ENCODE peak calls at places on chromosome 1, in six cellular contexts. Z is endothelial cell of umbilical vein; G is hepatocyte; X is CD8-positive, alpha-beta T cell; D is CD8-positive, alpha-beta memory T cell; Y is kidney. I is an unnamed sample.

GRCh38 chr1:36705629-36706028 is 222.9 kb upstream of the CSF3R start:
- DNase-seq in Z (no peak), G (no peak), X (no peak), D (no peak), Y (no peak), I (no peak)

GRCh38 chr1:59604191-59604590 is 210.6 kb upstream of the HOOK1 start:
- DNase-seq in Z (no peak), G (no peak), X (no peak), D (no peak), Y (no peak), I (no peak)

GRCh38 chr1:99956755-99957154 is 13.0 kb upstream of the SLC35A3 start:
- DNase-seq in Z (peak; percentile 82), G (no peak), X (no peak), D (no peak), Y (no peak), I (no peak)

GRCh38 chr1:30942326-30942978 is 33.9 kb upstream of the SDC3 start:
- DNase-seq in Z (peak; percentile 75), G (no peak), X (no peak), D (no peak), Y (no peak), I (no peak)

GRCh38 chr1:66624412-66625060 is 90.6 kb downstream of the SGIP1 start:
- DNase-seq in Z (peak; percentile 74), G (no peak), X (no peak), D (no peak), Y (no peak), I (no peak)

GRCh38 chr1:89142160-89142559 is 16.2 kb upstream of the GBP2 start:
- DNase-seq in Z (no peak), G (no peak), X (no peak), D (no peak), Y (no peak), I (no peak)

GRCh38 chr1:224747578-224747977 is 131.5 kb downstream of the CNIH3 start:
- DNase-seq in Z (no peak), G (peak; percentile 13), X (no peak), D (no peak), Y (no peak), I (no peak)

GRCh38 chr1:41365772-41366427 is 4.7 kb downstream of the FOXO6 start:
- DNase-seq in Z (no peak), G (no peak), X (no peak), D (peak; percentile 32), Y (no peak), I (no peak)

GRCh38 chr1:33152685-33153432 is 29.0 kb downstream of the TRIM62 start:
- DNase-seq in Z (no peak), G (no peak), X (no peak), D (no peak), Y (peak; percentile 92), I (peak; percentile 88)

GRCh38 chr1:204578867-204579664 is 62.9 kb downstream of the MDM4 start:
- DNase-seq in Z (no peak), G (no peak), X (no peak), D (no peak), Y (no peak), I (peak; percentile 38)

GRCh38 chr1:184748767-184749166 is 5.9 kb downstream of the EDEM3 start:
- DNase-seq in Z (no peak), G (no peak), X (no peak), D (no peak), Y (no peak), I (no peak)

GRCh38 chr1:202151045-202151444 is 6.5 kb upstream of the ARL8A start:
- DNase-seq in Z (no peak), G (no peak), X (no peak), D (no peak), Y (no peak), I (no peak)

GRCh38 chr1:160205974-160206369 is 788 bp downstream of the PEA15 start:
- DNase-seq in Z (peak; percentile 58), G (peak; percentile 63), X (peak; percentile 26), D (peak; percentile 44), Y (peak; percentile 82), I (peak; percentile 53)

GRCh38 chr1:206633708-206634121 is 1.6 kb upstream of the DYRK3 start:
- DNase-seq in Z (no peak), G (peak; percentile 54), X (no peak), D (no peak), Y (no peak), I (no peak)

GRCh38 chr1:107926436-107927080 is 38.4 kb downstream of the VAV3 start:
- DNase-seq in Z (no peak), G (no peak), X (no peak), D (no peak), Y (no peak), I (no peak)

GRCh38 chr1:160081261-160081936 is at the start of gene KCNJ9:
- DNase-seq in Z (no peak), G (no peak), X (no peak), D (no peak), Y (peak; percentile 46), I (no peak)

GRCh38 chr1:29415156-29415830 is 179.0 kb downstream of the PTPRU start:
- DNase-seq in Z (no peak), G (no peak), X (no peak), D (no peak), Y (no peak), I (no peak)

GRCh38 chr1:26950602-26951001 is 9.7 kb downstream of the KDF1 start:
- DNase-seq in Z (no peak), G (no peak), X (no peak), D (no peak), Y (no peak), I (no peak)

GRCh38 chr1:39328110-39328509 is 123.6 kb downstream of the MACF1 start:
- DNase-seq in Z (no peak), G (no peak), X (no peak), D (peak; percentile 26), Y (no peak), I (no peak)

GRCh38 chr1:3651011-3651938 is 1.0 kb upstream of the TP73 start:
- DNase-seq in Z (no peak), G (no peak), X (no peak), D (no peak), Y (peak; percentile 76), I (no peak)

GRCh38 chr1:3651939-3652537 is at the start of gene TP73:
- DNase-seq in Z (no peak), G (peak; percentile 38), X (no peak), D (no peak), Y (peak; percentile 76), I (no peak)

GRCh38 chr1:3650248-3651010 is 526 bp upstream of the WRAP73 start:
- DNase-seq in Z (no peak), G (no peak), X (no peak), D (no peak), Y (no peak), I (no peak)

GRCh38 chr1:3646596-3646995 is 3.3 kb downstream of the WRAP73 start:
- DNase-seq in Z (no peak), G (no peak), X (no peak), D (no peak), Y (peak; percentile 32), I (no peak)

GRCh38 chr1:3649342-3650247 is at the start of gene WRAP73:
- DNase-seq in Z (peak; percentile 91), G (peak; percentile 94), X (peak; percentile 81), D (peak; percentile 87), Y (peak; percentile 95), I (peak; percentile 95)
- H3K27ac ChIP-seq in Z (no peak within 1 kb of the TSS), G (no peak within 1 kb of the TSS), X (peak within 1 kb of the TSS; percentile 50), D (peak within 1 kb of the TSS; percentile 68), Y (no peak within 1 kb of the TSS), I (no peak within 1 kb of the TSS)

DNA sequence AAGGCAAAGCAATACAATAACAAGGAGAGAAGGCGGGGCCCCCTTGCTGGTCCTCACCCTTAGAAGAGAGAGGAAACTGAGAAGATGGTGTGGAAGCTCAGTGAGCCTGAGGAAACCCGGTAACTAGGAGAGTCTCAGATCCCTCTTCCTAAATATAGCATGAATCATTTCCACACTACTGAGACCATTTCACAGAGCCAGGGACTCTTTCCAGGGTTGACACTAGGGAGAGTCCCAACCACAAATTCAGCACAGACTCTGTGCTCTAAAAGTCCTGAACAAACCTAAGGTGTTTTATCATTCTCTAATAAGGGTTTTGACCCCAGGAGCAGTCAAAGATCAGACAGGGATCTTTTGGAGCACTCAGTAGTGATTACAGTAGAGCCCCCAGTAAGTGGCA is 647.7 kb downstream of the KCNT2 start:
- DNase-seq in Z (no peak), G (no peak), X (no peak), D (no peak), Y (no peak), I (no peak)
- H3K9me3 ChIP-seq in Z (no peaks in the 10 kb centered on the region), G (no peaks in the 10 kb centered on the region), X (no peaks in the 10 kb centered on the region), D (no peaks in the 10 kb centered on the region), Y (no peaks in the 10 kb centered on the region), I (no peaks in the 10 kb centered on the region)

DNA sequence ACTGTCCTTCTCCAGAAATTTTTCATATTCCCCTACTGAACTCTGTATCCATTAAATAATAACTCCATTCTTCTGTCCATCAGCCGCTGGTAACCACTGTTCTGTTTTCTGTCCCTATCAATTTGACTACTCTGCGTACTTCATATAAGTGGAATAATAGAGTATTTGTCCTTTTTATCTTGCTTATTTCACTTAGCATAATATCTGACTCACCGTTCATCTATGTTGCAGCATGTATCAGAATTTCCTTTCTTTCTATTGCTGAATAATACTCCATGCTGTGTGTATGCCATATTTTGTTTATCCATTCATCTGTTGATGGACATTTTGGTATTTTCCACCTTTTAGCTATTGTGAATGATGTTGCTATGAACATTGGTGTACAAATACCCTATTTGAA is 71.9 kb downstream of the CEP350 start:
- DNase-seq in Z (peak; percentile 85), G (no peak), X (no peak), D (no peak), Y (no peak), I (no peak)
- H3K27ac ChIP-seq in Z (peak overlapping the region; percentile 33), G (no peak overlapping the region), X (no peak overlapping the region), D (no peak overlapping the region), Y (no peak overlapping the region), I (no peak overlapping the region)

GRCh38 chr1:49016030-49016991 is 239.6 kb upstream of the BEND5 start:
- DNase-seq in Z (no peak), G (no peak), X (no peak), D (no peak), Y (no peak), I (no peak)
- H3K9me3 ChIP-seq in Z (no peaks in the 10 kb centered on the region), G (no peaks in the 10 kb centered on the region), X (no peaks in the 10 kb centered on the region), D (no peaks in the 10 kb centered on the region), Y (no peaks in the 10 kb centered on the region), I (no peaks in the 10 kb centered on the region)

GRCh38 chr1:96521994-96522760 is 199.4 kb upstream of the PTBP2 start:
- DNase-seq in Z (no peak), G (no peak), X (no peak), D (no peak), Y (no peak), I (no peak)

GRCh38 chr1:96519851-96520281 is 201.7 kb upstream of the PTBP2 start:
- DNase-seq in Z (no peak), G (no peak), X (no peak), D (no peak), Y (peak; percentile 49), I (no peak)

GRCh38 chr1:96524100-96524499 is 197.5 kb upstream of the PTBP2 start:
- DNase-seq in Z (no peak), G (no peak), X (no peak), D (no peak), Y (no peak), I (no peak)

GRCh38 chr1:96522927-96523326 is 198.7 kb upstream of the PTBP2 start:
- DNase-seq in Z (no peak), G (no peak), X (no peak), D (no peak), Y (no peak), I (no peak)

DNA sequence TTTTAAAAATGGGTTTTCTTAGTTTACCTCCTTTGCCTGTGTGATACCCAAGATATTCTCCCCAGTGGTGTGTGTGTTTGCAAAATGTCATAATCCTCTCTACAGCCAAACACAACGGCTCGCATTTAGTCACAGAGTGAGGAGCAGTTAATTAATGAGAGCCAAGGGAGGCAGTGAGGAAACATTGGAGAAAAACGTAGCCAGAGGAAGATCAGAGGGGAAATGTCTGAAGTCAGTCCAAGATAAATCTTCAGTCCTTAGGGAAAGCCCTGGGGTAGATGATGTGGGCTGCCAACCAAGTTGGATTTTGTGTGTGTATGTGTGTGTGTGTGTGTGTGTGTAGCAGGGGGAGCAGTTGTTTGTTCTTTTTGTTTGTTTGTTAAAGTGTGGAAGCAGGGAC is 201.0 kb upstream of the PTBP2 start:
- DNase-seq in Z (peak; percentile 24), G (no peak), X (no peak), D (no peak), Y (peak; percentile 56), I (no peak)
- H3K27ac ChIP-seq in Z (no peak overlapping the region), G (no peak overlapping the region), X (no peak overlapping the region), D (no peak overlapping the region), Y (no peak overlapping the region), I (no peak overlapping the region)